ENCODE peak calls at places on chromosome 17, in seven cellular contexts. P, C, T, U, B, I and L are unnamed samples.

GRCh38 chr17:8185580-8186445 is 4.2 kb downstream of the BORCS6 start:
- DNase-seq in P (no peak), C (peak), T (peak), U (peak), B (peak), I (peak), L (peak)

GRCh38 chr17:65594585-65594940 is 33.1 kb upstream of the AXIN2 start:
- DNase-seq in P (no peak), C (no peak), T (no peak), U (no peak), B (no peak), I (no peak), L (no peak)

GRCh38 chr17:8192070-8192815 is 2.3 kb upstream of the BORCS6 start:
- DNase-seq in P (no peak), C (peak), T (peak), U (peak), B (peak), I (no peak), L (peak)

GRCh38 chr17:82601447-82602000 is 46.7 kb downstream of the WDR45B start:
- DNase-seq in P (no peak), C (no peak), T (no peak), U (no peak), B (no peak), I (no peak), L (no peak)

GRCh38 chr17:73933164-73933766 is 270.2 kb upstream of the RPL38 start:
- DNase-seq in P (no peak), C (no peak), T (no peak), U (no peak), B (no peak), I (no peak), L (no peak)

GRCh38 chr17:31373150-31374082 is 18.1 kb upstream of the RAB11FIP4 start:
- DNase-seq in P (no peak), C (peak), T (no peak), U (no peak), B (no peak), I (no peak), L (no peak)

GRCh38 chr17:29143894-29144293 is 36.3 kb downstream of the MYO18A start:
- DNase-seq in P (no peak), C (peak), T (no peak), U (no peak), B (no peak), I (no peak), L (no peak)

GRCh38 chr17:19457830-19458271 is 46.8 kb downstream of the RNF112 start:
- DNase-seq in P (no peak), C (no peak), T (no peak), U (no peak), B (no peak), I (peak), L (no peak)

GRCh38 chr17:13073013-13073412 is 55.2 kb upstream of the ELAC2 start:
- DNase-seq in P (no peak), C (no peak), T (no peak), U (no peak), B (no peak), I (no peak), L (no peak)

GRCh38 chr17:13079010-13079409 is 61.2 kb upstream of the ELAC2 start:
- DNase-seq in P (no peak), C (no peak), T (no peak), U (no peak), B (no peak), I (no peak), L (no peak)

GRCh38 chr17:13076905-13077304 is 59.1 kb upstream of the ELAC2 start:
- DNase-seq in P (no peak), C (no peak), T (no peak), U (no peak), B (no peak), I (no peak), L (no peak)

GRCh38 chr17:13074026-13074425 is 56.2 kb upstream of the ELAC2 start:
- DNase-seq in P (no peak), C (no peak), T (no peak), U (no peak), B (no peak), I (no peak), L (no peak)

DNA sequence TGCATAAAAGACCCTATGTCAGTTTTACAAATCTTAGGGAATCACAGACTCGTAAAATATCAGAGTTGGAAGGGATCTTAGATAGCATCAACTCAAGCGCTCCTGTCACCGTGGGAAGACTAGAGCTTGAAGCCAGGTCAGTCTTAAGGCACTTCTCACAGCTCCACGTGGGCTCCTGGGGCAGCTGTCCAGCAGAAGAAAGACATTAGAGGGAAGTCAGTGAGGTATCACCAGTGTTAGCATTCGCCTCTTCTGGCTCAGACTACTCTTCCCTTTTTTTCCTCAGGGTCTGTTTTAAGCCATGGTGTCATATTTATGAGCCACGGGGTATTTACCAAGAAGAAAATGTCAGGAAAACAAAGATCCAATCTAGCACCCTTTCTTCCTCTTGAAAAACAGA is 60.8 kb upstream of the ELAC2 start:
- DNase-seq in P (no peak), C (no peak), T (no peak), U (no peak), B (no peak), I (no peak), L (no peak)
- TF ChIP-seq POLR2AphosphoS5 in P (no peak), C (no peak), T (no peak), U (no peak), B (no peak), I (no peak), L (no peak)

GRCh38 chr17:75077490-75078096 is 10.2 kb upstream of the SLC16A5 start:
- DNase-seq in P (peak), C (no peak), T (peak), U (peak), B (peak), I (peak), L (peak)
- TF ChIP-seq POLR2AphosphoS5 in P (no peak), C (no peak), T (peak), U (peak), B (no peak), I (peak), L (no peak)

GRCh38 chr17:27385626-27386025 is 70.6 kb upstream of the KSR1 start:
- DNase-seq in P (no peak), C (no peak), T (no peak), U (no peak), B (no peak), I (no peak), L (no peak)

GRCh38 chr17:27382025-27382424 is 74.2 kb upstream of the KSR1 start:
- DNase-seq in P (no peak), C (no peak), T (no peak), U (no peak), B (no peak), I (no peak), L (no peak)

GRCh38 chr17:27384721-27385120 is 71.5 kb upstream of the KSR1 start:
- DNase-seq in P (no peak), C (no peak), T (no peak), U (no peak), B (no peak), I (no peak), L (no peak)

GRCh38 chr17:27386206-27387075 is 69.8 kb upstream of the KSR1 start:
- DNase-seq in P (no peak), C (no peak), T (no peak), U (no peak), B (no peak), I (no peak), L (no peak)

GRCh38 chr17:27384261-27384701 is 72.0 kb upstream of the KSR1 start:
- DNase-seq in P (no peak), C (no peak), T (peak), U (peak), B (no peak), I (no peak), L (peak)
- TF ChIP-seq POLR2AphosphoS5 in P (no peak), C (no peak), T (no peak), U (peak), B (no peak), I (peak), L (peak)

DNA sequence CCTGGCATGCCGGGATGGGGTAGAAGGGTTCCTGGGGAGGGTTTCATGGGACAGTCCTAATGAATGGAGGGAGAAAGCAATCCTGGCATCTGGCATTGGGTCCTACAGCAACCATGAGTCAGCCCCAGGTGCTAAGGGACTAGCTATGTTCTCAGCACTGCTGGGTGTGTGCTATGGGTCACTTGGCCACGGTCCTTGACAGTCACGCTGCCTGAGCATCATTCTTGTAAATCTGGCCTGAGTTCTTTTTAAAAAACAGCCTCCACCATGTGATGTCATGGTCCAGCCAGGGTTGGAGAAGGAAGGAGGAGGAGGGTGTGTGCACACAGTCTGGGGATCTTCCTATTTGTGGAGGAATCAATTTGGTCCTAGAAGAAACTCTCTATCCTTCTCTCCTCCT is 6.2 kb upstream of the RAMP2 start:
- DNase-seq in P (no peak), C (no peak), T (no peak), U (no peak), B (no peak), I (peak), L (peak)
- TF ChIP-seq POLR2AphosphoS5 in P (no peak), C (no peak), T (no peak), U (no peak), B (peak), I (no peak), L (no peak)

DNA sequence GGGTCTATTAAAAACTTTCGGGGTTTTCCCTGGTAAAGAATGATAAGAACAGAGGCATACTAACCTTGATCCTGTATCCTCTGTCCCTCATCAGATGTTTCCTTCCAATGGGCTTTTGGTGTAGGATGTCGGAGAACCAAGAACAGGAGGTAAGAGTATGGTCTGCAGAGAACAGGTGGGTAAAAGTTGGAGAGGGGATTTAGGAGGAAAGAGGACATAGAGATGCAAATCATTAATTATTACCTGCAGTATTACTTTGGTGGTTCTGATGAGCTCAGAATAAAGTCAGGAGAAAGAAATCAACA is 4.3 kb downstream of the SNX11 start:
- DNase-seq in P (no peak), C (no peak), T (no peak), U (no peak), B (no peak), I (no peak), L (no peak)
- TF ChIP-seq POLR2AphosphoS5 in P (peak), C (no peak), T (no peak), U (no peak), B (no peak), I (no peak), L (no peak)

GRCh38 chr17:15651583-15652110 is 32.1 kb upstream of the FBXW10B start:
- DNase-seq in P (no peak), C (peak), T (peak), U (peak), B (peak), I (peak), L (peak)
- TF ChIP-seq POLR2AphosphoS5 in P (no peak), C (no peak), T (peak), U (peak), B (no peak), I (peak), L (peak)

GRCh38 chr17:47675380-47676198 is 18.4 kb upstream of the TBKBP1 start:
- DNase-seq in P (no peak), C (no peak), T (no peak), U (no peak), B (no peak), I (no peak), L (no peak)

GRCh38 chr17:47676199-47676472 is 17.8 kb upstream of the TBKBP1 start:
- DNase-seq in P (no peak), C (no peak), T (no peak), U (no peak), B (no peak), I (no peak), L (no peak)

GRCh38 chr17:47674503-47674902 is 19.5 kb upstream of the TBKBP1 start:
- DNase-seq in P (no peak), C (no peak), T (no peak), U (no peak), B (no peak), I (no peak), L (no peak)

GRCh38 chr17:47676510-47676909 is 17.5 kb upstream of the TBKBP1 start:
- DNase-seq in P (no peak), C (no peak), T (no peak), U (no peak), B (no peak), I (no peak), L (no peak)

GRCh38 chr17:47678196-47678595 is 15.8 kb upstream of the TBKBP1 start:
- DNase-seq in P (no peak), C (no peak), T (no peak), U (no peak), B (no peak), I (no peak), L (no peak)
- TF ChIP-seq POLR2AphosphoS5 in P (peak), C (no peak), T (no peak), U (no peak), B (no peak), I (no peak), L (no peak)

DNA sequence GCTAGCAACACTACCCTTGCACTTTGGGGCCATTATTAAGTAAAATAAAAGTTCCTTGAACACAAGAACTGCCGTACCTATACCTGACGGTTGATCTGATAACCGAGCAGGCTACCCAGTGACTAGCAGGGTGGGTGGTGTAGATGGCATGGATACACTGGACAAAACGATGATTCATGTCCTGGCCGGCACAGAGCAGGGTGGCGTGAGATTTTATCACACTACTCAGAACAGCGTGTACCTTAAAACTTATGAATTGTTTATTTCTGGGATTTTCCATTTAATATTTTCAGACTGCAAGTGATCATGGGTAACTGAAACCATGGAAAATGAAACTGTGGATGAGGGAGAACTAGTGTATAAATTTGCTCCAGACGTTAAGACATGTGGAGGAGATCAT is 41.0 kb upstream of the MSI2 start:
- DNase-seq in P (no peak), C (no peak), T (no peak), U (peak), B (peak), I (no peak), L (no peak)
- TF ChIP-seq POLR2AphosphoS5 in P (no peak), C (no peak), T (no peak), U (no peak), B (no peak), I (no peak), L (no peak)